ENCODE peak calls at places on chromosomes 5 and 9, in four cellular contexts. Y, L, I and O are unnamed samples.

GRCh38 chr9:109171926-109172325 is 4.9 kb upstream of the FRRS1L start:
- DNase-seq in I (no peak), L (peak; percentile 59), Y (no peak), O (no peak)

GRCh38 chr9:90526386-90526785 is 116.2 kb downstream of the DIRAS2 start:
- DNase-seq in Y (no peak), L (no peak), I (no peak), O (no peak)

GRCh38 chr5:178476531-178476930 is 113.7 kb downstream of the COL23A1 start:
- DNase-seq in Y (no peak), L (no peak), I (no peak), O (no peak)

GRCh38 chr9:118786877-118787276 is 582.4 kb downstream of the BRINP1 start:
- DNase-seq in L (no peak), Y (no peak), I (no peak), O (no peak)

GRCh38 chr9:118276784-118277183 is 572.6 kb downstream of the TLR4 start:
- DNase-seq in L (no peak), Y (no peak), I (no peak), O (no peak)

GRCh38 chr5:62732677-62733121 is 154.1 kb downstream of the LRRC70 start:
- DNase-seq in Y (no peak), L (peak; percentile 1), I (no peak), O (no peak)

GRCh38 chr9:124264812-124265211 is 7.1 kb downstream of the NEK6 start:
- DNase-seq in L (peak; percentile 62), Y (no peak), I (peak; percentile 91), O (no peak)

GRCh38 chr9:96344458-96345180 is 38.9 kb downstream of the SLC35D2 start:
- DNase-seq in Y (peak; percentile 81), L (peak; percentile 95), I (no peak), O (peak; percentile 83)

GRCh38 chr5:137563646-137564474 is 64.7 kb upstream of the SPOCK1 start:
- DNase-seq in L (peak; percentile 41), Y (no peak), I (no peak), O (peak; percentile 95)

GRCh38 chr5:58681943-58682342 is 99.1 kb downstream of the RAB3C start:
- DNase-seq in Y (no peak), I (no peak), L (no peak), O (no peak)

GRCh38 chr9:114289106-114289505 is 33.8 kb upstream of the ORM1 start:
- DNase-seq in L (no peak), Y (no peak), I (no peak), O (no peak)

GRCh38 chr5:142046191-142046590 is 33.4 kb upstream of the GNPDA1 start:
- DNase-seq in Y (no peak), I (no peak), L (no peak), O (no peak)

GRCh38 chr5:956941-957729 is 51.5 kb upstream of the NKD2 start:
- DNase-seq in Y (no peak), I (no peak), L (peak; percentile 90), O (peak; percentile 76)

GRCh38 chr9:37126214-37126788 is 5.9 kb downstream of the ZCCHC7 start:
- DNase-seq in I (no peak), Y (no peak), L (peak; percentile 2), O (no peak)

GRCh38 chr5:102715405-102715804 is 39.7 kb upstream of the PAM start:
- DNase-seq in Y (no peak), I (no peak), L (peak; percentile 90), O (peak; percentile 77)

GRCh38 chr9:136578915-136579637 is 33.2 kb upstream of the NOTCH1 start:
- DNase-seq in L (no peak), I (no peak), Y (peak; percentile 79), O (no peak)

GRCh38 chr5:112626079-112626478 is 111.6 kb upstream of the APC start:
- DNase-seq in L (no peak), I (no peak), Y (no peak), O (no peak)

DNA sequence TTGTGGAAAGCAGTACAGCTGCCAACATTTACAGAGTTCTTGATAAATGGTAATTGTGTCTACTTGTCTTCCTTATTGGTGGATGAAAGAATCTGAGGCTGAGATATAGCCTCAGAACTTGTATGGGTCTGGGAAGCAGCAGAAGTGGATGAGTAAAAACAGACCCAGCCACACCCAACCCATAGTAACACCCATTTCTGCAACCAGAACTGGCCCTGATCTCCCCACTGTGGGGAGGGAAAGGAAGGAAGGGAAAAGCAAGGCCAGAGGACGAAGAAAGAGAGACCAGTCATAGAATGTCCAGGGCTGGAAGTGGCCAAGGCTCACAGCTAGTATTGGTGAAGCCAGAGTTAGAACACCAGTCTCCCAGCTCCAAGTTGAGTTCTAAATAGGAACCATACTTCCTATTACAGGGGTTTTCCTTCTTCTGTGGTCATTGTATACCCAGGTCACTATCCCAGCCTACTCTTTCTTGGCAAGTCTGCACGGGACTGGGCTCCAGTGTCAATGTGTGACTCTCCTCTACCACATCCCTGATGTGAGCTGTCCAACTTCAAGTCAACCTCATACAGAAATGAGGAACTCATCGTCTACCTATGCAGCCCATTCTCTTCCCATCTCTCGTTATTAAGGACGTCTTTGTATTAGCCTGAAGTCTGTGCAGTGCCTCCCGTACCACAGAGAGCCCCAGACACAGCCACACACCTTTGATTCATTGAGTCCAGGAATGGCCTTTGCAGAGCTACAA is 35.9 kb downstream of the ITK start:
- DNase-seq in Y (no peak), L (no peak), I (no peak), O (no peak)
- H3K4me2 ChIP-seq in Y (no peak overlapping the region), L (no peak overlapping the region), I (no peak overlapping the region), O (no peak overlapping the region)

GRCh38 chr5:98031496-98031895 is 742.0 kb upstream of the RGMB start:
- DNase-seq in Y (no peak), L (no peak), I (peak; percentile 2), O (no peak)
- TF ChIP-seq FOS in Y (no peak), L (no peak), I (no peak), O (no peak)

GRCh38 chr5:64646169-64646568 is 44.1 kb upstream of the SHISAL2B start:
- DNase-seq in I (no peak), L (no peak), Y (no peak), O (no peak)
- H3K4me2 ChIP-seq in I (no peak overlapping the region), L (no peak overlapping the region), Y (no peak overlapping the region), O (no peak overlapping the region)

GRCh38 chr9:77099388-77099787 is 77.9 kb upstream of the VPS13A start:
- DNase-seq in I (no peak), L (no peak), Y (no peak), O (no peak)

GRCh38 chr9:77094150-77094549 is 74.7 kb downstream of the FOXB2 start:
- DNase-seq in L (no peak), Y (no peak), I (no peak), O (no peak)

GRCh38 chr9:77092536-77092935 is 73.1 kb downstream of the FOXB2 start:
- DNase-seq in I (no peak), L (no peak), Y (no peak), O (no peak)

GRCh38 chr9:77097335-77097734 is 77.9 kb downstream of the FOXB2 start:
- DNase-seq in Y (no peak), L (no peak), I (no peak), O (no peak)
- TF ChIP-seq FOS in Y (no peak), L (no peak), I (no peak), O (no peak)